ENCODE peak calls at places on chromosome 19, in seven cellular contexts. One of them, this sample, is unnamed.

GRCh38 chr19:33375156-33375744 is 1.7 kb downstream of the CEBPG start:
- DNase-seq in CD4-positive, alpha-beta T cell: no peak
- DNase-seq in kidney: no peak
- DNase-seq in left cardiac atrium: no peak
- DNase-seq in fibroblast of the aortic adventitia: no peak
- DNase-seq in right atrium auricular region: no peak
- DNase-seq in tibial nerve: no peak
- DNase-seq in this sample: no peak

GRCh38 chr19:10752237-10752912 is 34.5 kb downstream of the DNM2 start:
- DNase-seq in kidney: no peak
- DNase-seq in CD4-positive, alpha-beta T cell: no peak
- DNase-seq in fibroblast of the aortic adventitia: no peak
- DNase-seq in left cardiac atrium: no peak
- DNase-seq in right atrium auricular region: peak; percentile 68
- DNase-seq in tibial nerve: no peak
- DNase-seq in this sample: no peak

GRCh38 chr19:16153582-16154336 is 10.3 kb downstream of the HSH2D start:
- DNase-seq in left cardiac atrium: no peak
- DNase-seq in kidney: no peak
- DNase-seq in CD4-positive, alpha-beta T cell: no peak
- DNase-seq in fibroblast of the aortic adventitia: no peak
- DNase-seq in tibial nerve: no peak
- DNase-seq in right atrium auricular region: no peak
- DNase-seq in this sample: no peak

GRCh38 chr19:35509861-35510625 is 3.4 kb downstream of the DMKN start:
- DNase-seq in tibial nerve: peak; percentile 66
- DNase-seq in fibroblast of the aortic adventitia: peak; percentile 38
- DNase-seq in CD4-positive, alpha-beta T cell: peak; percentile 53
- DNase-seq in left cardiac atrium: peak; percentile 76
- DNase-seq in kidney: peak; percentile 93
- DNase-seq in right atrium auricular region: peak; percentile 73
- DNase-seq in this sample: peak; percentile 57

GRCh38 chr19:10892256-10892655 is 20.9 kb downstream of the CARM1 start:
- DNase-seq in left cardiac atrium: no peak
- DNase-seq in CD4-positive, alpha-beta T cell: no peak
- DNase-seq in right atrium auricular region: no peak
- DNase-seq in kidney: no peak
- DNase-seq in tibial nerve: no peak
- DNase-seq in fibroblast of the aortic adventitia: no peak
- DNase-seq in this sample: no peak

GRCh38 chr19:17796013-17796837 is 1.3 kb downstream of the B3GNT3 start:
- DNase-seq in right atrium auricular region: no peak
- DNase-seq in fibroblast of the aortic adventitia: no peak
- DNase-seq in CD4-positive, alpha-beta T cell: no peak
- DNase-seq in left cardiac atrium: no peak
- DNase-seq in kidney: peak; percentile 81
- DNase-seq in tibial nerve: no peak
- DNase-seq in this sample: no peak

GRCh38 chr19:40078377-40078776 is 12.4 kb downstream of the ZNF780A start:
- DNase-seq in CD4-positive, alpha-beta T cell: no peak
- DNase-seq in kidney: no peak
- DNase-seq in right atrium auricular region: no peak
- DNase-seq in tibial nerve: no peak
- DNase-seq in fibroblast of the aortic adventitia: no peak
- DNase-seq in left cardiac atrium: no peak
- DNase-seq in this sample: no peak

GRCh38 chr19:3570619-3571018 is 2.1 kb upstream of the HMG20B start:
- DNase-seq in fibroblast of the aortic adventitia: no peak
- DNase-seq in tibial nerve: no peak
- DNase-seq in CD4-positive, alpha-beta T cell: no peak
- DNase-seq in left cardiac atrium: no peak
- DNase-seq in kidney: no peak
- DNase-seq in right atrium auricular region: no peak
- DNase-seq in this sample: no peak

GRCh38 chr19:41023193-41023592 is 32.1 kb downstream of the CYP2B6 start:
- DNase-seq in tibial nerve: no peak
- DNase-seq in right atrium auricular region: no peak
- DNase-seq in CD4-positive, alpha-beta T cell: no peak
- DNase-seq in kidney: no peak
- DNase-seq in fibroblast of the aortic adventitia: no peak
- DNase-seq in left cardiac atrium: no peak
- DNase-seq in this sample: no peak

GRCh38 chr19:32404939-32405430 is 585 bp upstream of the DPY19L3 start:
- DNase-seq in CD4-positive, alpha-beta T cell: no peak
- DNase-seq in left cardiac atrium: peak; percentile 67
- DNase-seq in kidney: peak; percentile 86
- DNase-seq in fibroblast of the aortic adventitia: peak; percentile 38
- DNase-seq in right atrium auricular region: peak; percentile 81
- DNase-seq in tibial nerve: peak; percentile 50
- DNase-seq in this sample: no peak

GRCh38 chr19:35828694-35829301 is 16.2 kb upstream of the PRODH2 start:
- DNase-seq in tibial nerve: peak; percentile 59
- DNase-seq in fibroblast of the aortic adventitia: peak; percentile 78
- DNase-seq in left cardiac atrium: peak; percentile 68
- DNase-seq in CD4-positive, alpha-beta T cell: peak; percentile 41
- DNase-seq in kidney: peak; percentile 81
- DNase-seq in right atrium auricular region: no peak
- DNase-seq in this sample: peak; percentile 10

GRCh38 chr19:54660967-54661366 is 1.8 kb upstream of the LILRB4 start:
- DNase-seq in right atrium auricular region: no peak
- DNase-seq in tibial nerve: no peak
- DNase-seq in CD4-positive, alpha-beta T cell: no peak
- DNase-seq in fibroblast of the aortic adventitia: no peak
- DNase-seq in kidney: no peak
- DNase-seq in left cardiac atrium: no peak
- DNase-seq in this sample: no peak

GRCh38 chr19:45404557-45405434 is at the start of gene PPP1R13L:
- DNase-seq in fibroblast of the aortic adventitia: peak; percentile 63
- DNase-seq in right atrium auricular region: peak; percentile 91
- DNase-seq in left cardiac atrium: peak; percentile 92
- DNase-seq in kidney: peak; percentile 95
- DNase-seq in tibial nerve: no peak
- DNase-seq in CD4-positive, alpha-beta T cell: peak; percentile 41
- DNase-seq in this sample: no peak

This sample was measured in activated CD4-positive, CD25-positive, alpha-beta regulatory T cell.